ENCODE peak calls at places on chromosomes 12 and 14, in eight cellular contexts. X is heart right ventricle, E is adrenal gland, A is nephron progenitor cell, V is transverse colon, H is MCF 10A, F is astrocyte of the spinal cord, N is foreskin keratinocyte. Z is an unnamed sample.

GRCh38 chr14:32049361-32050103 is 27.6 kb upstream of the ARHGAP5 start:
- DNase-seq in F (no peak), X (no peak), V (no peak), N (no peak), A (no peak), H (no peak), E (no peak), Z (no peak)

GRCh38 chr14:89504602-89505320 is 87.7 kb upstream of the FOXN3 start:
- DNase-seq in N (no peak), X (peak), H (no peak), V (no peak), E (peak), F (peak), A (no peak), Z (no peak)

GRCh38 chr14:58944226-58944769 is 244.2 kb upstream of the DAAM1 start:
- DNase-seq in H (no peak), F (no peak), N (no peak), E (no peak), X (no peak), A (no peak), V (peak), Z (no peak)

GRCh38 chr14:32224731-32225377 is 21.8 kb upstream of the RNU6-8 start:
- DNase-seq in N (peak), H (peak), F (peak), E (peak), V (no peak), X (peak), A (no peak), Z (no peak)

GRCh38 chr14:94936411-94936892 is 166.5 kb upstream of the GSC start:
- DNase-seq in H (no peak), V (peak), N (no peak), A (peak), X (peak), F (peak), E (peak), Z (no peak)

GRCh38 chr14:93430319-93430801 is 379 bp upstream of the UNC79 start:
- DNase-seq in X (no peak), F (no peak), E (peak), V (no peak), N (no peak), A (peak), H (no peak), Z (no peak)

GRCh38 chr14:90785474-90785873 is 30.8 kb downstream of the TTC7B start:
- DNase-seq in V (peak), E (peak), X (no peak), N (no peak), A (no peak), F (peak), H (peak), Z (peak)

GRCh38 chr12:19576421-19576925 is 137.2 kb downstream of the AEBP2 start:
- DNase-seq in X (no peak), V (no peak), E (no peak), A (no peak), N (no peak), F (peak), H (no peak), Z (no peak)

GRCh38 chr12:77720258-77720657 is 110.4 kb upstream of the NAV3 start:
- DNase-seq in X (no peak), H (no peak), V (no peak), E (no peak), F (no peak), N (no peak), A (peak), Z (no peak)

GRCh38 chr12:100528044-100528443 is 45.4 kb upstream of the GAS2L3 start:
- DNase-seq in H (no peak), A (no peak), X (no peak), N (no peak), F (no peak), E (no peak), V (no peak), Z (no peak)

GRCh38 chr14:103558071-103558882 is 4.2 kb downstream of the BAG5 start:
- DNase-seq in X (no peak), V (no peak), F (peak), A (no peak), N (no peak), E (no peak), H (no peak), Z (no peak)

GRCh38 chr12:98587084-98587483 is 6.4 kb upstream of the SLC25A3 start:
- DNase-seq in A (no peak), X (no peak), E (peak), V (no peak), F (no peak), N (no peak), H (no peak), Z (no peak)

GRCh38 chr12:9340422-9341259 is 132.4 kb upstream of the PZP start:
- DNase-seq in H (peak), E (no peak), F (peak), X (no peak), V (no peak), N (no peak), A (peak), Z (no peak)

GRCh38 chr12:59940676-59941342 is 345.0 kb downstream of the SLC16A7 start:
- DNase-seq in N (no peak), H (no peak), V (no peak), F (no peak), A (no peak), E (no peak), X (no peak), Z (no peak)

GRCh38 chr12:52151859-52152783 is 39.7 kb downstream of the KRT80 start:
- DNase-seq in F (peak), E (no peak), X (peak), A (peak), H (peak), N (peak), V (peak), Z (no peak)

GRCh38 chr12:81992461-81992860 is 233.3 kb upstream of the PPFIA2 start:
- DNase-seq in A (peak), X (no peak), E (no peak), F (peak), N (no peak), V (peak), H (peak), Z (no peak)

GRCh38 chr12:25771062-25771461 is 187.4 kb upstream of the RASSF8 start:
- DNase-seq in H (peak), F (peak), A (no peak), V (no peak), N (peak), X (no peak), E (no peak), Z (no peak)

GRCh38 chr14:102063092-102063807 is 23.6 kb downstream of the HSP90AA1 start:
- DNase-seq in F (peak), X (peak), N (peak), E (peak), A (peak), H (peak), V (peak), Z (peak)

GRCh38 chr14:26709019-26709418 is 111.2 kb upstream of the NOVA1 start:
- DNase-seq in V (no peak), N (peak), F (peak), E (no peak), A (no peak), H (no peak), X (no peak), Z (no peak)

GRCh38 chr14:90382491-90383125 is 14.2 kb upstream of the CALM1 start:
- DNase-seq in V (peak), N (peak), E (peak), F (peak), H (no peak), A (peak), X (peak), Z (no peak)

GRCh38 chr14:99203080-99203479 is 68.9 kb downstream of the BCL11B start:
- DNase-seq in E (no peak), F (no peak), X (no peak), A (no peak), N (no peak), H (no peak), V (no peak), Z (no peak)

GRCh38 chr12:91138337-91138905 is 27.1 kb upstream of the LUM start:
- DNase-seq in A (no peak), F (no peak), H (no peak), V (no peak), E (no peak), N (no peak), X (peak), Z (no peak)

GRCh38 chr12:104957388-104958008 is 592 bp downstream of the SLC41A2 start:
- DNase-seq in A (no peak), F (no peak), X (peak), N (no peak), H (peak), E (no peak), V (peak), Z (no peak)

GRCh38 chr12:7141351-7142005 is 11.3 kb downstream of the CLSTN3 start:
- DNase-seq in X (no peak), A (no peak), N (no peak), H (no peak), E (no peak), V (no peak), F (no peak), Z (no peak)

GRCh38 chr12:122003646-122004611 is 17.8 kb upstream of the BCL7A start:
- DNase-seq in X (no peak), F (no peak), H (no peak), V (peak), E (no peak), N (no peak), A (no peak), Z (no peak)

GRCh38 chr12:120264511-120265202 is 873 bp downstream of the PXN start:
- DNase-seq in A (no peak), E (no peak), H (peak), N (peak), V (no peak), X (peak), F (no peak), Z (no peak)
- TF ChIP-seq CTCF in A (no peak), E (no peak), H (no peak), N (no peak), V (no peak), X (no peak), F (no peak), Z (no peak)

GRCh38 chr12:88578821-88579518 is 1.3 kb downstream of the KITLG start:
- DNase-seq in F (no peak), V (peak), N (no peak), A (peak), E (peak), H (peak), X (no peak), Z (no peak)

GRCh38 chr12:88577537-88577936 is 2.7 kb downstream of the KITLG start:
- DNase-seq in X (no peak), N (no peak), F (peak), A (no peak), E (no peak), H (peak), V (no peak), Z (no peak)

GRCh38 chr12:88578274-88578673 is 2.0 kb downstream of the KITLG start:
- DNase-seq in F (peak), X (no peak), V (no peak), H (no peak), N (no peak), A (peak), E (no peak), Z (no peak)

GRCh38 chr12:88579572-88579940 is 715 bp downstream of the KITLG start:
- DNase-seq in F (peak), N (no peak), H (peak), X (peak), A (peak), E (no peak), V (peak), Z (no peak)

DNA sequence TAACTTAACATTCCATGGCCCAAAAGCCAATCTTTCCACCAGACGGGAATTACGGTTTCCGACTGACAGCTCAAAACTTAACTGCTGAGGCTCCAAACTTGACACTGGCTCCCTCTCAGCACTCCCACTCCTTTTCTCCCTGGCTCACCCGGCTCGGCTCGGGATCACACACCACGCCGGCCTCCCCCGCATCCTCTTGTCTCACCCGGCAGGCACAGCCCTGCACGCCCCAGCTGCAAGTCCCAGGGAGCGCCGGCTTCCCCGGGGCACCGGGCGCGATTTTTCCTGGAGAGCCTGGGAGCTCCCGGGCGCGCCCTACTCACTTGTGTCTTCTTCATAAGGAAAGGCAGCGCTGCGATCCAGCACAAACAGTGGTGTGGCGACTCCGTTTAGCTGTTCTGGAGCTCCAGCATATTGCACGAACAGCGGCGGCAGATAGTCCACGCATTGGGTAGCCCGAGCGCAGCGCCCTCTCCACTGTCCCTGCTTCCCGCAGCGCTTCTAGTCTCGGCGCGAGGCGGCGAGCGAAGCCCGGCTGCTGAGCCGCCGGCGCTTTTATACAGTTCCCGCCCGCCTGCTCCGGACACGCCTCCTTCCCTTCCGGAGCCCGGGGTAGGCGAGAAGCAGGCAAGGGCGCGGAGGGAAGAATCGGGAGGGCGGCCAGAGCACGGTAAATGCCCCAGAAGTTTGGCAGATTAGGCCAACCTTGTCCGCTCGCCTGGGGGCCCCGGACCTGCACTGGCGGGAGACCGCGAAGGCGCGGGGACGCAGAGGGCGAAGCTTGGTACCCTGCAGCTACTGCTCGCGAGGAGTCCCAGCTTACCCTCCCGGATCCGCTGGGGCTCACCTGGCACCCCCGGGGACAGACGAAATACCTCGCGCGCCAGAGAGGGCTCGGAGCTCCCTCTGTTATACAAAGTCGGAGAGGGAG is at the start of gene KITLG:
- DNase-seq in N (peak), A (peak), E (peak), X (peak), F (peak), H (peak), V (peak), Z (peak)
- TF ChIP-seq CTCF in N (peak), A (no peak), E (peak), X (peak), F (peak), H (no peak), V (no peak), Z (peak)

DNA sequence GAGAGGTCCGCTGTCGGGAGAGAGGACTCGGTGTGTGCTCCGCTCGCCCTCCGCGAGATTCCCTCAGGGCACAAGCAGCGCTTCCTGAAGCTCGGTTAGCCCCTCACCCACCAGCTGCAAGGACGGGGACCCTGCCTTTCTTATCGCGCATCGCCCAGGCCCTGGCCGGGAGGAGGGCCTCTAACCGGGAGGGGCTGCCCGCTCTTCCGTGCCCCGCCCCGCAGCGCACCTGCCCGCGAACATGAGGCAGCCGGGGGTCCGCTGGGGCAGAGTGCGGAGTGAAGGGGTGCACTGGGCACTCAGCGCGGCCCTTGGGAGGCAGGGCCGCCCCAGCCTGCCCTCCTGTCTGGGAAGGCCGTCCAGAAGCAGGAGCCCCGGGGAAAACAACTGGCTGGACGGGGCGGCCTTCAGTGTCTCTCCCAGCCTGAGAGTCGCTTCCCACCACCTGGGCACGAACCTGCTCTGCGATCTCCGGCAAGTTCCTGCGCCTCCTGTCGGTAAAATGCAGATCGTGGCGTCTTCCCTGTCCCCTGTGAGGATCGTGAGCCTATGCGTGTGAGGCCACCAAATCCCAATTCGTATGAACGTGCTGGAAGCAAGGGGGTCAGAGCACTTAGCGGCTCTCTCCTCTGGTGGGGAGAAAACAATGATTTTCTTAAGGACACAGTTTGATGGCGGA is 28.0 kb upstream of the ADIPOR2 start:
- DNase-seq in E (peak), N (no peak), X (peak), F (peak), H (no peak), V (peak), A (peak), Z (no peak)
- TF ChIP-seq CTCF in E (peak), N (peak), X (peak), F (peak), H (no peak), V (peak), A (peak), Z (peak)

DNA sequence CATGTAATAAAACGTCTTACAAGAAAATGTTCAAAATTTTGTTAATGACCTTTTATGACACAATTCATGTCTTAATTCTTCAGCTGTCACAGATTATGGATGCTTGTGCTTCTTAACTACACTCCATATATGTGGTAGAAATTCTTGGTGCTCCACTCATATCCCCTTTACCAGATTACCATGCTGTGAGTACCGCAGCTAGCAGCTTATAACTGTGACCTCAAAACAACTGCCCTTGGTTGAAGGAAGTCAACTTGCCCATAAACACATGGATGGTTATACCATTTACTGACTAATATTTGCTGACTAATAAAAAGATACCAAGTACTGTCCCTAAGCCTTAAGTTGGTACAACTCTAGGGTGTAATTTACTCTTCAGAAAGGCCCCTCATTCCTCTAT is 152.5 kb downstream of the SLC6A15 start:
- DNase-seq in V (no peak), E (no peak), F (peak), H (no peak), N (no peak), A (no peak), X (no peak), Z (no peak)
- TF ChIP-seq CTCF in V (no peak), E (no peak), F (no peak), H (no peak), N (no peak), A (no peak), X (no peak), Z (no peak)

GRCh38 chr14:64478634-64479250 is 13.4 kb downstream of the AKAP5 start:
- DNase-seq in E (no peak), A (no peak), N (no peak), H (peak), X (no peak), V (no peak), F (peak), Z (no peak)
- TF ChIP-seq CTCF in E (peak), A (peak), N (peak), H (peak), X (peak), V (peak), F (peak), Z (peak)

GRCh38 chr12:48157016-48157888 is at the start of gene ASB8:
- DNase-seq in E (peak), V (peak), A (peak), N (peak), F (peak), H (peak), X (peak), Z (peak)
- TF ChIP-seq CTCF in E (peak), V (peak), A (peak), N (peak), F (peak), H (peak), X (peak), Z (peak)

GRCh38 chr12:111149299-111149698 is 219.6 kb downstream of the PHETA1 start:
- DNase-seq in X (no peak), A (no peak), N (no peak), V (no peak), H (no peak), F (no peak), E (no peak), Z (no peak)
- TF ChIP-seq CTCF in X (peak), A (no peak), N (no peak), V (no peak), H (no peak), F (no peak), E (no peak), Z (no peak)

DNA sequence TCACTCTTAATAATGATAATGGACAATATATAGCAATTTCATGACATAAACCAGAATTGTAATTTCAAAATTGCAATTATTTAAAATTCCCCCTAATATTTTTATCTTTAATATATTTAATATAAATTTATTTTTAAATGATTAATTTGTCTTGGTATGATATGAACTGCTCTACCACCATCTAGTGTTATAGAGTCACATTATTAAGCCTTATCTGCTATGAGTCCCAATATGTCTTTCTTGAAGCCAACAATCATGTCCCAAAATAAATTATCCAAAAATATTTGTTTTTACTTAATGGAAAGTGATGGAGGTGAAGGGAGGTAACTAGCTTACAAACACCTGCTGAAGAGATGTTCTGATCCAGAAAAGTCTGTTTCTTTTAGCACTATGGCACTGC is 151.4 kb downstream of the KCNC2 start:
- DNase-seq in A (no peak), X (no peak), V (no peak), F (no peak), N (no peak), H (no peak), E (no peak), Z (no peak)
- TF ChIP-seq CTCF in A (no peak), X (no peak), V (no peak), F (no peak), N (peak), H (no peak), E (no peak), Z (peak)

Z was measured in chondrocyte.